ENCODE peak calls at places on chromosomes 11 and 22, in six cellular contexts. One of them, this sample, is unnamed.
A peak's percentile ranks its signal among the peaks of the same experiment; 100 is the strongest.

GRCh38 chr22:45064313-45065268 is 54.8 kb upstream of the PHF21B start:
- DNase-seq in choroid plexus epithelial cell: peak; percentile 56
- DNase-seq in mucosa of descending colon: no peak
- DNase-seq in sigmoid colon: no peak
- DNase-seq in A549: no peak
- DNase-seq in fibroblast of pulmonary artery: peak; percentile 42
- DNase-seq in this sample: peak; percentile 83

GRCh38 chr11:70517996-70518907 is 119.9 kb downstream of the CTTN start:
- DNase-seq in choroid plexus epithelial cell: no peak
- DNase-seq in fibroblast of pulmonary artery: no peak
- DNase-seq in mucosa of descending colon: no peak
- DNase-seq in sigmoid colon: no peak
- DNase-seq in A549: no peak
- DNase-seq in this sample: peak; percentile 4

GRCh38 chr11:133946541-133947297 is 10.0 kb downstream of the IGSF9B start:
- DNase-seq in choroid plexus epithelial cell: no peak
- DNase-seq in sigmoid colon: no peak
- DNase-seq in mucosa of descending colon: peak; percentile 45
- DNase-seq in A549: no peak
- DNase-seq in fibroblast of pulmonary artery: no peak
- DNase-seq in this sample: no peak

GRCh38 chr11:19419021-19419750 is 178.4 kb upstream of the E2F8 start:
- DNase-seq in mucosa of descending colon: no peak
- DNase-seq in fibroblast of pulmonary artery: peak; percentile 79
- DNase-seq in A549: peak; percentile 69
- DNase-seq in choroid plexus epithelial cell: peak; percentile 88
- DNase-seq in sigmoid colon: no peak
- DNase-seq in this sample: peak; percentile 87

GRCh38 chr11:61119055-61119454 is 16.8 kb downstream of the CD5 start:
- DNase-seq in mucosa of descending colon: no peak
- DNase-seq in A549: no peak
- DNase-seq in choroid plexus epithelial cell: no peak
- DNase-seq in fibroblast of pulmonary artery: no peak
- DNase-seq in sigmoid colon: no peak
- DNase-seq in this sample: no peak

GRCh38 chr11:115721309-115722007 is 217.2 kb upstream of the CADM1 start:
- DNase-seq in fibroblast of pulmonary artery: no peak
- DNase-seq in choroid plexus epithelial cell: no peak
- DNase-seq in A549: no peak
- DNase-seq in sigmoid colon: peak; percentile 44
- DNase-seq in mucosa of descending colon: no peak
- DNase-seq in this sample: no peak

GRCh38 chr22:24290459-24290858 is 19.8 kb downstream of the SPECC1L start:
- DNase-seq in A549: no peak
- DNase-seq in choroid plexus epithelial cell: no peak
- DNase-seq in mucosa of descending colon: no peak
- DNase-seq in sigmoid colon: no peak
- DNase-seq in fibroblast of pulmonary artery: peak; percentile 17
- DNase-seq in this sample: no peak

GRCh38 chr11:120188371-120188770 is 22.5 kb upstream of the OAF start:
- DNase-seq in fibroblast of pulmonary artery: no peak
- DNase-seq in sigmoid colon: peak; percentile 53
- DNase-seq in A549: no peak
- DNase-seq in choroid plexus epithelial cell: no peak
- DNase-seq in mucosa of descending colon: no peak
- DNase-seq in this sample: no peak

GRCh38 chr11:44507896-44508440 is 57.5 kb upstream of the CD82 start:
- DNase-seq in A549: no peak
- DNase-seq in fibroblast of pulmonary artery: no peak
- DNase-seq in choroid plexus epithelial cell: no peak
- DNase-seq in sigmoid colon: no peak
- DNase-seq in mucosa of descending colon: no peak
- DNase-seq in this sample: no peak

GRCh38 chr11:75689861-75690641 is 21.2 kb upstream of the MAP6 start:
- DNase-seq in fibroblast of pulmonary artery: no peak
- DNase-seq in A549: no peak
- DNase-seq in mucosa of descending colon: no peak
- DNase-seq in sigmoid colon: no peak
- DNase-seq in choroid plexus epithelial cell: no peak
- DNase-seq in this sample: no peak

GRCh38 chr11:32332990-32333334 is 102.4 kb downstream of the WT1 start:
- DNase-seq in mucosa of descending colon: no peak
- DNase-seq in choroid plexus epithelial cell: no peak
- DNase-seq in sigmoid colon: no peak
- DNase-seq in fibroblast of pulmonary artery: no peak
- DNase-seq in A549: no peak
- DNase-seq in this sample: no peak

GRCh38 chr11:11998091-11998781 is 10.2 kb downstream of the DKK3 start:
- DNase-seq in mucosa of descending colon: no peak
- DNase-seq in choroid plexus epithelial cell: peak; percentile 88
- DNase-seq in sigmoid colon: no peak
- DNase-seq in fibroblast of pulmonary artery: peak; percentile 90
- DNase-seq in A549: peak; percentile 62
- DNase-seq in this sample: peak; percentile 88

GRCh38 chr11:29255401-29255800 is 761.4 kb downstream of the KCNA4 start:
- DNase-seq in fibroblast of pulmonary artery: no peak
- DNase-seq in choroid plexus epithelial cell: peak; percentile 25
- DNase-seq in mucosa of descending colon: no peak
- DNase-seq in sigmoid colon: no peak
- DNase-seq in A549: no peak
- DNase-seq in this sample: no peak

GRCh38 chr22:27689664-27690063 is 111.9 kb downstream of the MN1 start:
- DNase-seq in sigmoid colon: no peak
- DNase-seq in mucosa of descending colon: no peak
- DNase-seq in fibroblast of pulmonary artery: no peak
- DNase-seq in choroid plexus epithelial cell: no peak
- DNase-seq in A549: no peak
- DNase-seq in this sample: no peak

GRCh38 chr22:24357547-24357946 is 69.9 kb upstream of the ADORA2A start:
- DNase-seq in choroid plexus epithelial cell: no peak
- DNase-seq in fibroblast of pulmonary artery: no peak
- DNase-seq in sigmoid colon: no peak
- DNase-seq in mucosa of descending colon: no peak
- DNase-seq in A549: no peak
- DNase-seq in this sample: peak; percentile 36

GRCh38 chr11:37115963-37116362 is 517.9 kb upstream of the RAG2 start:
- DNase-seq in mucosa of descending colon: no peak
- DNase-seq in A549: no peak
- DNase-seq in choroid plexus epithelial cell: no peak
- DNase-seq in sigmoid colon: no peak
- DNase-seq in fibroblast of pulmonary artery: no peak
- DNase-seq in this sample: no peak

GRCh38 chr22:30609260-30610185 is 2.5 kb downstream of the TCN2 start:
- DNase-seq in choroid plexus epithelial cell: peak; percentile 91
- DNase-seq in A549: peak; percentile 59
- DNase-seq in sigmoid colon: peak; percentile 87
- DNase-seq in mucosa of descending colon: peak; percentile 64
- DNase-seq in fibroblast of pulmonary artery: peak; percentile 78
- DNase-seq in this sample: peak; percentile 94

GRCh38 chr11:72814831-72815618 is 814 bp downstream of the ATG16L2 start:
- DNase-seq in fibroblast of pulmonary artery: peak; percentile 57
- DNase-seq in A549: peak; percentile 86
- DNase-seq in choroid plexus epithelial cell: peak; percentile 63
- DNase-seq in sigmoid colon: no peak
- DNase-seq in mucosa of descending colon: peak; percentile 77
- DNase-seq in this sample: peak; percentile 73

DNA sequence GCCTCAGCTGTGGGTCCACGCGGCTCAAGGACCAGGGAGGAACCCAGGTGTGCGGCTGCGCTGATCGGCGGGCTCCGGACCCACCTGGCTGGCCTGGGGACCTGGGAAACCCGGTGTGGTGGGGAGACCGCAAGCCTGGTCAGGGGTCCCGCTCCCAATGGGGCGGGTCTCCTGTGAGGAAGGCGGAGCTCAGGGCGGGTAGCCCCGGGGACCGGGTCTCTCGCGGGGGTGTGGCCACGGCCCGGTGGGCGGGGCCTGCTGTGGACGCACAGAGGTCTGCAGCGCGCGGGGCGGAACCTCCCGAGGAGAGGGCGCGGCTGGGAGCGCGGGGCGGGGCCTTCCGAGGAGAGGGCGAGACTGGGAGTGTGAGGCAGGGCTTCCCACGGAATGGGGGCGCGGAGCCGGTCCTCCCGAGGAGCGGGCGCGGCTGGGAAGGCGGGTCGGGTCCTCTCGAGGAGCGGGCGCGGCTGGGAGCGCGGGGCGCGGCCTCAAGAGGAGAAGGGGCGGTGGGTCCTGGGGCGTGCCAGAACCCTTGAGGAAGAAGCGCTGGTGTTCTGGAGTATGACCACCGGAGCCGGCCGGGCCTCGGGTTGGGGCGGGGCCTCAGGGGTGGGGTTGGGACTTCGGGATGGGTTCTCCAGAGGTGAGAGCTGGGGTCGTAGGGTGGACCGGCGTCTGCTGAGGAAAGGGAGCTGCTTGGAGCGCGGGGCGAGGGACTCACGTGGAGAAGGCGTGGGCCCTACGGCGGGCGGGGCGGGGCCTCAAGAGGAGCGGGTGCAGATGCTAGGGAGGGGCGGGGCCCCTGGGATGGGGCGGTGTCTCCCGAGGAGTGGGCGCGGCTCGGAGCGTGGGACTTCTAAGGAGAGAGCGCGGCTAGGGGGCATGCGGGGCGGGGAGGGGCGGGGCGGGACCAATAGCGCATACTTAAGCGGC is 20.8 kb downstream of the DGCR6L start:
- DNase-seq in choroid plexus epithelial cell: peak; percentile 65
- DNase-seq in A549: peak; percentile 84
- DNase-seq in sigmoid colon: peak; percentile 89
- DNase-seq in fibroblast of pulmonary artery: peak; percentile 69
- DNase-seq in mucosa of descending colon: peak; percentile 94
- DNase-seq in this sample: peak; percentile 81
- H3K4me3 ChIP-seq in choroid plexus epithelial cell: peak overlapping the region; percentile 48
- H3K4me3 ChIP-seq in A549: peak overlapping the region; percentile 72
- H3K4me3 ChIP-seq in sigmoid colon: peak overlapping the region; percentile 47
- H3K4me3 ChIP-seq in fibroblast of pulmonary artery: peak overlapping the region; percentile 41
- H3K4me3 ChIP-seq in mucosa of descending colon: no peak overlapping the region
- H3K4me3 ChIP-seq in this sample: peak overlapping the region; percentile 56

GRCh38 chr22:17918840-17919239 is 105.5 kb downstream of the MICAL3 start:
- DNase-seq in sigmoid colon: peak; percentile 5
- DNase-seq in choroid plexus epithelial cell: no peak
- DNase-seq in A549: no peak
- DNase-seq in fibroblast of pulmonary artery: no peak
- DNase-seq in mucosa of descending colon: no peak
- DNase-seq in this sample: peak; percentile 59

GRCh38 chr22:17920992-17921650 is 103.2 kb downstream of the MICAL3 start:
- DNase-seq in choroid plexus epithelial cell: no peak
- DNase-seq in mucosa of descending colon: no peak
- DNase-seq in fibroblast of pulmonary artery: peak; percentile 56
- DNase-seq in A549: no peak
- DNase-seq in sigmoid colon: no peak
- DNase-seq in this sample: no peak

GRCh38 chr22:17921871-17922821 is 102.2 kb downstream of the MICAL3 start:
- DNase-seq in A549: no peak
- DNase-seq in sigmoid colon: no peak
- DNase-seq in fibroblast of pulmonary artery: no peak
- DNase-seq in choroid plexus epithelial cell: no peak
- DNase-seq in mucosa of descending colon: no peak
- DNase-seq in this sample: no peak

GRCh38 chr22:17919276-17920144 is 104.9 kb downstream of the MICAL3 start:
- DNase-seq in fibroblast of pulmonary artery: no peak
- DNase-seq in A549: no peak
- DNase-seq in mucosa of descending colon: no peak
- DNase-seq in sigmoid colon: peak; percentile 71
- DNase-seq in choroid plexus epithelial cell: no peak
- DNase-seq in this sample: peak; percentile 33

GRCh38 chr22:17920145-17920605 is 104.2 kb downstream of the MICAL3 start:
- DNase-seq in choroid plexus epithelial cell: peak; percentile 56
- DNase-seq in A549: no peak
- DNase-seq in mucosa of descending colon: peak; percentile 80
- DNase-seq in fibroblast of pulmonary artery: peak; percentile 56
- DNase-seq in sigmoid colon: no peak
- DNase-seq in this sample: peak; percentile 88
- H3K4me3 ChIP-seq in choroid plexus epithelial cell: no peak overlapping the region
- H3K4me3 ChIP-seq in A549: no peak overlapping the region
- H3K4me3 ChIP-seq in mucosa of descending colon: no peak overlapping the region
- H3K4me3 ChIP-seq in fibroblast of pulmonary artery: no peak overlapping the region
- H3K4me3 ChIP-seq in sigmoid colon: no peak overlapping the region
- H3K4me3 ChIP-seq in this sample: peak overlapping the region; percentile 28

DNA sequence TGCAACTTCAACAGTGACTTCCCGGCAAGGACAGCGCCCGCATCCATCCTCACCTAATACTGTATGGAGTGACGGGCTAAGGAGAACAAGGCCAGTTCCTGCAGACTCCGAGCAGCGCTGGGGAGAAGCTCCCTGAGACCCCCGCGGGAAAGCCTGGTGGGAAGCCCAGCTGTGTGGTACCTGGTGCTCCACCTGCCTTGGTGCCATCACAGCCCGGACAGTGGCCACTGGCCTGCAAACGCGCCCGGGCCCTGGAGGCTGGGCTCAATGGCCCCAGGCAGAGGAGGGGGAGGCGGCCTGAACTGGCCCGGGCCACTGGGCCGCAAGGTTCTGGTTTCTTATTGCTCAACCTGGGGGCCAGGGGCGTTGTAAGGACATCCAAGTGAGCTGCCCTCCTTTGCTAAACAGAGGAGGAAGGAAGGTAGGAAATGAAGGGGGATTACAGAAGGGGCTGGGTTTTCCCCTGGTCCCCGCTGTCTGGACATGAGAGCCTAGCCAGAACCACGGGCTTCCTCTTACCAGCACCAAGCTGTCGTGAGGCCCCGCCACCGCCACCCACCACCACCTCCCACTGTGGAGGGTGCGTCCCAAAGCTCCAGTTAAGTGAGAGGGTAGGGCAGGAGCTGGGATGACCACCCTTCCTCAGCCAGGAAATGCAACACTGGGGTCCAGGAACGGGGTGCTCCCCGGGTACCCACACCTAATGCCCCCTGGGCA is 8.5 kb upstream of the CDC42BPG start:
- DNase-seq in A549: no peak
- DNase-seq in mucosa of descending colon: no peak
- DNase-seq in choroid plexus epithelial cell: no peak
- DNase-seq in sigmoid colon: no peak
- DNase-seq in fibroblast of pulmonary artery: no peak
- DNase-seq in this sample: no peak
- H3K4me3 ChIP-seq in A549: no peak overlapping the region
- H3K4me3 ChIP-seq in mucosa of descending colon: no peak overlapping the region
- H3K4me3 ChIP-seq in choroid plexus epithelial cell: no peak overlapping the region
- H3K4me3 ChIP-seq in sigmoid colon: no peak overlapping the region
- H3K4me3 ChIP-seq in fibroblast of pulmonary artery: no peak overlapping the region
- H3K4me3 ChIP-seq in this sample: no peak overlapping the region

GRCh38 chr22:39501644-39502108 is 414 bp upstream of the MIEF1 start:
- DNase-seq in choroid plexus epithelial cell: no peak
- DNase-seq in sigmoid colon: no peak
- DNase-seq in A549: no peak
- DNase-seq in mucosa of descending colon: no peak
- DNase-seq in fibroblast of pulmonary artery: no peak
- DNase-seq in this sample: no peak

GRCh38 chr22:39502789-39503464 is 837 bp downstream of the MIEF1 start:
- DNase-seq in fibroblast of pulmonary artery: no peak
- DNase-seq in mucosa of descending colon: peak; percentile 51
- DNase-seq in A549: no peak
- DNase-seq in choroid plexus epithelial cell: peak; percentile 57
- DNase-seq in sigmoid colon: no peak
- DNase-seq in this sample: no peak

GRCh38 chr22:39502109-39502788 is at the start of gene MIEF1:
- DNase-seq in fibroblast of pulmonary artery: peak; percentile 95
- DNase-seq in sigmoid colon: peak; percentile 99
- DNase-seq in mucosa of descending colon: peak; percentile 99
- DNase-seq in A549: peak; percentile 95
- DNase-seq in choroid plexus epithelial cell: peak; percentile 95
- DNase-seq in this sample: peak; percentile 96

GRCh38 chr22:39504071-39504470 is 2.0 kb downstream of the MIEF1 start:
- DNase-seq in choroid plexus epithelial cell: no peak
- DNase-seq in sigmoid colon: no peak
- DNase-seq in A549: no peak
- DNase-seq in mucosa of descending colon: peak; percentile 40
- DNase-seq in fibroblast of pulmonary artery: no peak
- DNase-seq in this sample: no peak

GRCh38 chr22:39503590-39503989 is 1.5 kb downstream of the MIEF1 start:
- DNase-seq in A549: no peak
- DNase-seq in sigmoid colon: no peak
- DNase-seq in mucosa of descending colon: peak; percentile 4
- DNase-seq in fibroblast of pulmonary artery: no peak
- DNase-seq in choroid plexus epithelial cell: no peak
- DNase-seq in this sample: no peak
- H3K4me3 ChIP-seq in A549: peak overlapping the region; percentile 100
- H3K4me3 ChIP-seq in sigmoid colon: peak overlapping the region; percentile 100
- H3K4me3 ChIP-seq in mucosa of descending colon: no peak overlapping the region
- H3K4me3 ChIP-seq in fibroblast of pulmonary artery: peak overlapping the region; percentile 84
- H3K4me3 ChIP-seq in choroid plexus epithelial cell: peak overlapping the region; percentile 92
- H3K4me3 ChIP-seq in this sample: peak overlapping the region; percentile 75

This sample was measured in fibroblast of villous mesenchyme.